ENCODE peak calls at places on chromosomes 2 and 18, in six cellular contexts. V is adipocyte, W is gastrocnemius medialis, I is GM23248, F is right cardiac atrium, L is colonic mucosa. N is an unnamed sample.

GRCh38 chr2:205650450-205650849 is 31.9 kb upstream of the NRP2 start:
- DNase-seq in V (peak), W (no peak), I (peak), F (no peak), L (no peak), N (no peak)

GRCh38 chr2:113291191-113291590 is 12.5 kb upstream of the PAX8 start:
- DNase-seq in V (no peak), W (no peak), I (no peak), F (peak), L (peak), N (no peak)

GRCh38 chr2:120204022-120204405 is 19.2 kb downstream of the TMEM185B start:
- DNase-seq in V (no peak), W (no peak), I (no peak), F (no peak), L (no peak), N (no peak)

GRCh38 chr2:40658917-40659316 is 207.0 kb upstream of the SLC8A1 start:
- DNase-seq in V (peak), W (no peak), I (peak), F (no peak), L (no peak), N (no peak)

GRCh38 chr2:44016282-44016681 is 20.5 kb upstream of the LRPPRC start:
- DNase-seq in V (peak), W (no peak), I (peak), F (peak), L (peak), N (no peak)

GRCh38 chr2:16441431-16441830 is 224.2 kb downstream of the CYRIA start:
- DNase-seq in V (no peak), W (no peak), I (no peak), F (no peak), L (no peak), N (no peak)

GRCh38 chr2:48838029-48838428 is 82.5 kb upstream of the LHCGR start:
- DNase-seq in V (no peak), W (no peak), I (peak), F (no peak), L (no peak), N (no peak)

GRCh38 chr18:51123046-51123395 is 74.5 kb downstream of the MEX3C start:
- DNase-seq in V (no peak), W (no peak), I (no peak), F (no peak), L (no peak), N (no peak)

GRCh38 chr2:149741646-149742045 is 154.1 kb upstream of the MMADHC start:
- DNase-seq in V (peak), W (no peak), I (peak), F (no peak), L (no peak), N (no peak)

GRCh38 chr18:45783097-45784075 is 42.1 kb upstream of the SIGLEC15 start:
- DNase-seq in V (peak), W (no peak), I (peak), F (no peak), L (no peak), N (no peak)

GRCh38 chr2:95260028-95261023 is 13.9 kb upstream of the PROM2 start:
- DNase-seq in V (peak), W (no peak), I (peak), F (no peak), L (no peak), N (no peak)

GRCh38 chr2:165952085-165952484 is 1.5 kb downstream of the TTC21B start:
- DNase-seq in V (no peak), W (no peak), I (no peak), F (no peak), L (no peak), N (no peak)

GRCh38 chr2:9167718-9168657 is 38.6 kb upstream of the ASAP2 start:
- DNase-seq in V (no peak), W (no peak), I (no peak), F (no peak), L (no peak), N (no peak)

GRCh38 chr2:172586255-172586891 is 30.5 kb downstream of the PDK1 start:
- DNase-seq in V (no peak), W (no peak), I (no peak), F (no peak), L (no peak), N (no peak)

GRCh38 chr2:237500681-237501424 is 13.8 kb downstream of the MLPH start:
- DNase-seq in V (peak), W (no peak), I (peak), F (no peak), L (no peak), N (no peak)

GRCh38 chr2:67304300-67304890 is 92.7 kb upstream of the ETAA1 start:
- DNase-seq in V (no peak), W (no peak), I (no peak), F (no peak), L (no peak), N (no peak)

GRCh38 chr2:46122971-46123365 is 174.2 kb upstream of the EPAS1 start:
- DNase-seq in V (no peak), W (no peak), I (no peak), F (no peak), L (no peak), N (no peak)

DNA sequence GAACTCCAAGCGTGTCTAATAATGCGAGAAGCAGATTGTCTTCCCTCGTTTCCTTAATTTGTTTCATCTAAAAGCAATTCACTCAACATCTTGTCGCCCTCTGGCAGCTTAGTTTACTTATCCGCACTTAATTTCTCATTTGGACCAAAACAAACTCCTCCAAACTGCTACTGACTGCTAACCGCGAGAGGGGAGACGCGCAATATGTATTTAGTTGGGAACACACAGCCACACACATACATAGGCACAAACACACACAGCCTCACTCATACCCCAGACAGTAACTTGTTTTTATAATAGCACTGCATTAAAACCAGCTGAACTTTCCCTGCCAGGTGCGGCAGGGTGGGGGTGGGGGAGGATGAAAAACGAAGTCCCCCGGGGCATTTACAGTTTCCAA is 2.6 kb downstream of the ERBB4 start:
- DNase-seq in V (no peak), W (no peak), I (no peak), F (no peak), L (no peak), N (no peak)
- H3K4me3 ChIP-seq in V (peak), W (peak), I (no peak), F (peak), L (no peak), N (no peak)

DNA sequence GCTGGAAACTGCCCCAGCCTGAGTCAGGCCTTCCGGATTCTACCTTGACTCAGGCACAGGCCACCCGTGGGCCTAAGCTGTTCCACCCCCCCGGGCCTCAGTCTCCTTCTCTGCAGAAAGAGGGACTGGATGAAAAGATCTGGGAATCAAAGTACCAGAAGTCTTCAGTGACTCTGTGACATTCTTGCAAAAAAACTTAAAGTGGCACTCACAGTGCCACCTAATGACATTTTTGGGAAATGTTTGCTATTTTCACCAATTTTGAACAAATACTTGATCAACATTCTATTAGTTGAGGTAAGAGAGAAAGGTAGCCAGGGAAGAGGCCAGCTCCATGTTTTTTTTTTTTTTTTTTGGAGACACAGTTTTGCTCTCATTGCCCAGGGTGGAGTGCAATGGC is 48.3 kb upstream of the ACAA2 start:
- DNase-seq in V (peak), W (no peak), I (peak), F (no peak), L (no peak), N (no peak)
- H3K4me3 ChIP-seq in V (no peak), W (no peak), I (no peak), F (no peak), L (no peak), N (no peak)

GRCh38 chr18:77069931-77070330 is 62.7 kb downstream of the MBP start:
- DNase-seq in V (no peak), W (no peak), I (no peak), F (no peak), L (no peak), N (no peak)

GRCh38 chr18:77071061-77071460 is 61.5 kb downstream of the MBP start:
- DNase-seq in V (no peak), W (no peak), I (no peak), F (no peak), L (no peak), N (no peak)

GRCh38 chr18:77071711-77072292 is 60.8 kb downstream of the MBP start:
- DNase-seq in V (peak), W (no peak), I (peak), F (peak), L (no peak), N (no peak)

GRCh38 chr18:77069482-77069881 is 63.1 kb downstream of the MBP start:
- DNase-seq in V (no peak), W (no peak), I (no peak), F (no peak), L (no peak), N (no peak)

DNA sequence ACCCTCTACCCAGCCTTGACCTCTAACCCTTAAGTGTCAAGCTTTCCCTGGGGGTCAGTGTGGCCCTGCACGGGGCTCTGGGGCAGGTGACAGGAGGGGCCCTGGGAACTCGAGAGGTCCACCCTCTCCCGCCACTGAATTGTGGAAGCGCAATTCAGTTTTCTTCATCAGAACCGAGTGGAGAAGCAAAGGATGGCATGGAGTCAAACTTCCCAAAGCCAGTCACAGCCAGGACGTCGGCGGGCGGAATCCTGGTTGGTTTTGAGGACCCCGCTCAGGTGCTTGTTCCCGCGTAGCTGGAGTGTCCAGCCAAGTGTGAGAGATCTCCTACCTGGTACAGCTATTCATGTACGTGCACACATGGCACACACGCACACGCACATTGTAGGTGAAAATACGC is 62.0 kb downstream of the MBP start:
- DNase-seq in V (no peak), W (no peak), I (no peak), F (no peak), L (no peak), N (no peak)
- H3K4me3 ChIP-seq in V (no peak), W (no peak), I (no peak), F (no peak), L (no peak), N (no peak)

GRCh38 chr2:176293334-176293733 is 24.1 kb downstream of the MTX2 start:
- DNase-seq in V (no peak), W (no peak), I (no peak), F (no peak), L (no peak), N (no peak)

GRCh38 chr2:176297067-176297466 is 27.8 kb downstream of the MTX2 start:
- DNase-seq in V (no peak), W (no peak), I (no peak), F (no peak), L (no peak), N (no peak)

GRCh38 chr2:176291335-176291734 is 22.1 kb downstream of the MTX2 start:
- DNase-seq in V (no peak), W (no peak), I (no peak), F (no peak), L (no peak), N (no peak)

GRCh38 chr2:176291768-176292393 is 22.6 kb downstream of the MTX2 start:
- DNase-seq in V (no peak), W (no peak), I (no peak), F (no peak), L (no peak), N (peak)

DNA sequence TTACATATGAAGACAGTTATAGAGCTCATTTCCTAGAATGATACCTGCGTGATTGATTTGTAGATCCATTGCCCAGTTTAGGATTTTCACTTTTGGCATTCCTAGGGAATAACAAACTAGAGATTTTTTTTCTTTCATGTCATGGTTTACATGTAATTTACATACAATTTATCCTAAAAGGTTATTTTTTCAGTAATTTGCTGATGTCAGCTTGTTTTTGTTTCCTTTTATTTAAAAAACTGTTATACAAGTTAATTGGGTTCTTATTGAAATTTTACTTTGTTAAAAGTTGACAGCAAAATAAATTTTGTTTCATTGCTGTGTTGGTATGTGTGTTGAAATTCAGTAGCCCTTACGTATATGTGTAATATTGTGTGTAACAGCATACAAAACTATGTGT is 23.4 kb downstream of the MTX2 start:
- DNase-seq in V (no peak), W (no peak), I (no peak), F (no peak), L (no peak), N (no peak)
- H3K4me3 ChIP-seq in V (no peak), W (no peak), I (no peak), F (no peak), L (no peak), N (no peak)

DNA sequence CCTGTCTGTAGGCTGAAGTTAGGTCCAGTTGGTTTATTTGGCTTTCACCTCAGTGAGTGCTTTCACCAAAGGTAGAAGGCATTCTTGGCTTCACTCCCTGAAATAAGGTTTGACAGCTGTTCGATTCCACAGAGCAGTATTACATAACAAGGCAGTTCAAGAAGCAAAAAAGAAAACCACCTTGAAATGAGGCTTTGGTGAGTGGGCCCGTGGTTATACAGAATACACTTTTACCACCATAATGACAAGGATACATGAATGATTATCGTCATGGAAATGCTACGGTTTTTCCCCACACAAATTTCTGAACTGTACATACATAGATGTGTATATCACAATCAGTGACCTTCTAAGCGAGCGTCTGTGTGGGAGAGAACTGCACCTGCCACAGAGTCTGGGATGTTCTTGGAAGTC is 80.0 kb upstream of the CHRNA1 start:
- DNase-seq in V (peak), W (no peak), I (no peak), F (no peak), L (no peak), N (no peak)
- H3K4me3 ChIP-seq in V (peak), W (no peak), I (peak), F (no peak), L (no peak), N (no peak)

GRCh38 chr2:230205034-230205433 is 14.8 kb downstream of the SP110 start:
- DNase-seq in V (no peak), W (no peak), I (no peak), F (no peak), L (no peak), N (peak)

GRCh38 chr2:230205721-230206120 is 14.1 kb downstream of the SP110 start:
- DNase-seq in V (no peak), W (no peak), I (no peak), F (no peak), L (no peak), N (no peak)

GRCh38 chr2:230208576-230208975 is 11.2 kb downstream of the SP110 start:
- DNase-seq in V (no peak), W (no peak), I (no peak), F (no peak), L (no peak), N (no peak)

GRCh38 chr2:230209422-230210051 is 10.2 kb downstream of the SP110 start:
- DNase-seq in V (no peak), W (no peak), I (no peak), F (no peak), L (no peak), N (no peak)
- H3K4me3 ChIP-seq in V (no peak), W (no peak), I (no peak), F (no peak), L (no peak), N (no peak)

DNA sequence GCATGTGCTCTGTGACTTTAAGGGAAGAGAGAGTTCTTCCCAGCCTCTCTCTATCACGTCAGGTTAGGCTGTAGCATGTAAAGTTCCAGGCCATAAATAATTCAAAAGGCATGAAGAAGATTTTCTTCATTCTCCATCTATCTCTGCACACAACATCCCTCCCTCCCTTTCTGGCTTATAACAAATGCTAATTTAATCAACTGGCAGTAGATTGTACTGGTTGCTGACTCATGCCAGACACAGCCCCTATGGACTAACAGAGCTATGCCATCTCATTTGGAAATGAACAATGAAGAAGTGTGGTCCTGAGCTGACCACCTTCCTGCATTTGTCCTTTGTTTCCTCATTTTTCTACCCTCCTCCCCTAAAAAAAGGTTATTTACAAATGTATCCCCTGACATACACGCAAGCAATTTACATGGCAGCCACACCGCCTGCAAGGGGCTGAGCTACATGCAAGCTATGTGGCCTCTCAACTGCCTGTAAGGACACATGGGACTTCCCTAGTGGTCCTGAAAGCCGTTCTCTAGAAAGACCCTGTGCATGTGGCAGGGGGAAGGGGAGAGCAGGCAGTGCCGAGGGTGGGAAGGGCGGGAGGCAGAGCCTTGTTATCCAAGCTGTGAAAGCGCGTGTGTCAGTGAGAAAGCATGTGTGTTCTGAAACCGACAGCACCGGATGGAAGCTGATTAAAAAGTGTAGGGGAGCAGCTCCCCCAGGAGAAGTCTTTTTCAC is 90.9 kb upstream of the KLF7 start:
- DNase-seq in V (peak), W (no peak), I (peak), F (no peak), L (no peak), N (no peak)
- H3K4me3 ChIP-seq in V (no peak), W (no peak), I (no peak), F (no peak), L (no peak), N (no peak)

GRCh38 chr18:9876867-9877654 is 8.7 kb upstream of the TXNDC2 start:
- DNase-seq in V (peak), W (no peak), I (peak), F (no peak), L (no peak), N (no peak)

GRCh38 chr18:9878783-9879242 is 7.0 kb upstream of the TXNDC2 start:
- DNase-seq in V (no peak), W (no peak), I (no peak), F (no peak), L (no peak), N (no peak)

GRCh38 chr18:9876523-9876866 is 9.3 kb upstream of the TXNDC2 start:
- DNase-seq in V (no peak), W (no peak), I (no peak), F (no peak), L (no peak), N (no peak)

GRCh38 chr18:9878095-9878494 is 7.7 kb upstream of the TXNDC2 start:
- DNase-seq in V (no peak), W (no peak), I (no peak), F (no peak), L (no peak), N (no peak)

DNA sequence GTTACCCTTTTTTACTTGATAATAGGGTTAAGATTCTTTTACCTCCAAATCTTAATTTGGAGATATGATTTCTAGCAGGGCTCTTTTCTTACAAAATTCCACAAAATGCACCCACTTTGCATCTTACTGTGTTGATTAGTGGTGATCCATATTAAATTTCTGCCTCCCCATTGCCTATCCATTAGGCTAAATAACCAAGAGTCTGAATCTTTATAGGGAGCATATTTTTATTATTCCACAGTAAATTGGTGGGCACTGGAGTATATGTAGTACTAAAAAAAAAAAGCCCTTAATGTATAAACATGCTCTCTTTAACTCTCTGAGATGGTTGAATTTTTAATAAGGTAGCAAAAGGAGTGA is 8.1 kb upstream of the TXNDC2 start:
- DNase-seq in V (no peak), W (no peak), I (no peak), F (no peak), L (no peak), N (no peak)
- H3K4me3 ChIP-seq in V (peak), W (no peak), I (peak), F (peak), L (no peak), N (no peak)

DNA sequence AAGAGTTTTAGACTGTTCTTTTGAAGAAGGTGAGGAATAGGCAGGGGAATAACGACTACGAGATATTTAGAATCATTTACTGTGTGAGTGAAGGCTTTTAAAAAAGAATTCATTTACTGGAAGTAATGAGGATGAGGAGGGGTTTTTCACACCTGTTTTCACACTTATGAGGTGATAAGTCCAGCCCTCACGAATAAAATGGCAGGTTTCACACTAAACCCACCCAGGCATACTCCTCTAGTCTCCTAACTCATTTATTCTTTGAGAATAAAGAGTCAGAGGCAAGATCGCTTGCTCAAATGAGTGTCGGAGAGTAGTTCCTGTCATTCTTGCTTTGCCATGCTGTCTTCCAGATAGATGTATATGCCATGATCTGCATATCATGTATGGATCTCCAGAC is 79.0 kb upstream of the ZEB2 start:
- DNase-seq in V (no peak), W (no peak), I (no peak), F (no peak), L (no peak), N (no peak)
- H3K4me3 ChIP-seq in V (no peak), W (no peak), I (no peak), F (no peak), L (no peak), N (no peak)